ENCODE peak calls at places on chromosomes 6 and 20, in four cellular contexts. K is mammary epithelial cell, A is prostate gland, W is astrocyte of the cerebellum. Q is an unnamed sample.

GRCh38 chr20:58692579-58693225 is at the start of gene NPEPL1:
- DNase-seq in K (peak), A (peak), W (no peak), Q (peak)

GRCh38 chr6:3908961-3909360 is 59.8 kb downstream of the FAM50B start:
- DNase-seq in K (no peak), A (no peak), W (no peak), Q (no peak)

GRCh38 chr20:45833030-45833882 is at the start of gene SNX21:
- DNase-seq in K (peak), A (peak), W (peak), Q (peak)

GRCh38 chr6:30206152-30206551 is 7.1 kb downstream of the TRIM26 start:
- DNase-seq in K (no peak), A (no peak), W (no peak), Q (no peak)

GRCh38 chr6:152696543-152696942 is 1.2 kb upstream of the MYCT1 start:
- DNase-seq in K (peak), A (no peak), W (peak), Q (peak)

GRCh38 chr6:75202676-75203131 is 3.1 kb downstream of the COL12A1 start:
- DNase-seq in K (peak), A (no peak), W (no peak), Q (no peak)

GRCh38 chr20:16115891-16116577 is 457.2 kb downstream of the KIF16B start:
- DNase-seq in K (no peak), A (no peak), W (no peak), Q (no peak)

GRCh38 chr6:138869343-138869742 is 73.5 kb downstream of the ECT2L start:
- DNase-seq in K (no peak), A (no peak), W (no peak), Q (no peak)

GRCh38 chr20:61127311-61128044 is 124.6 kb upstream of the CDH4 start:
- DNase-seq in K (peak), A (no peak), W (no peak), Q (no peak)

GRCh38 chr6:159107451-159108260 is 61.5 kb upstream of the FNDC1 start:
- DNase-seq in K (no peak), A (no peak), W (no peak), Q (no peak)

GRCh38 chr6:104527761-104528415 is 331.8 kb downstream of the HACE1 start:
- DNase-seq in K (peak), A (peak), W (peak), Q (no peak)

GRCh38 chr6:30508890-30509736 is 19.8 kb downstream of the HLA-E start:
- DNase-seq in K (no peak), A (no peak), W (no peak), Q (no peak)

GRCh38 chr6:93416575-93417420 is 2.6 kb downstream of the EPHA7 start:
- DNase-seq in K (peak), A (peak), W (no peak), Q (no peak)

GRCh38 chr6:39416026-39416425 is 93.5 kb upstream of the KCNK16 start:
- DNase-seq in K (no peak), A (no peak), W (no peak), Q (no peak)

GRCh38 chr20:10239954-10240353 is 21.3 kb downstream of the SNAP25 start:
- DNase-seq in K (peak), A (peak), W (no peak), Q (no peak)

GRCh38 chr6:878179-878578 is 185.2 kb upstream of the EXOC2 start:
- DNase-seq in K (no peak), A (no peak), W (no peak), Q (no peak)

GRCh38 chr20:24672886-24673677 is 203.7 kb downstream of the SYNDIG1 start:
- DNase-seq in K (peak), A (no peak), W (peak), Q (peak)

GRCh38 chr6:37027036-37027720 is 21.7 kb downstream of the FGD2 start:
- DNase-seq in K (peak), A (no peak), W (no peak), Q (no peak)

GRCh38 chr6:111113731-111114438 is 26.6 kb downstream of the SLC16A10 start:
- DNase-seq in K (no peak), A (no peak), W (peak), Q (peak)

GRCh38 chr6:43678341-43678740 is 9.2 kb downstream of the MRPS18A start:
- DNase-seq in K (no peak), A (no peak), W (no peak), Q (no peak)

GRCh38 chr6:21955196-21955595 is 341.6 kb downstream of the PRL start:
- DNase-seq in K (no peak), A (no peak), W (no peak), Q (no peak)

GRCh38 chr20:5090191-5090590 is 29.6 kb downstream of the PCNA start:
- DNase-seq in K (no peak), A (no peak), W (no peak), Q (no peak)

GRCh38 chr6:298233-299049 is 6.2 kb downstream of the DUSP22 start:
- DNase-seq in K (no peak), A (no peak), W (no peak), Q (no peak)

GRCh38 chr6:106525111-106525884 is 104.0 kb downstream of the RTN4IP1 start:
- DNase-seq in K (peak), A (no peak), W (no peak), Q (no peak)

GRCh38 chr20:59013031-59013951 is 5.9 kb upstream of the TUBB1 start:
- DNase-seq in K (no peak), A (no peak), W (no peak), Q (no peak)

GRCh38 chr6:19613678-19614077 is 223.5 kb upstream of the ID4 start:
- DNase-seq in K (peak), A (no peak), W (no peak), Q (no peak)

GRCh38 chr6:35294308-35294945 is 3.2 kb upstream of the DEF6 start:
- DNase-seq in K (peak), A (peak), W (peak), Q (no peak)

GRCh38 chr20:17430515-17430914 is 100.7 kb downstream of the BFSP1 start:
- DNase-seq in K (no peak), A (no peak), W (no peak), Q (no peak)

GRCh38 chr6:38353310-38354032 is 286.3 kb downstream of the BTBD9 start:
- DNase-seq in K (no peak), A (no peak), W (no peak), Q (no peak)

GRCh38 chr20:24389686-24390085 is 79.7 kb upstream of the SYNDIG1 start:
- DNase-seq in K (no peak), A (no peak), W (no peak), Q (no peak)

GRCh38 chr6:27295301-27296079 is 16.6 kb downstream of the POM121L2 start:
- DNase-seq in K (peak), A (no peak), W (no peak), Q (peak)

GRCh38 chr20:12327205-12327604 is 409.5 kb downstream of the BTBD3 start:
- DNase-seq in K (no peak), A (no peak), W (no peak), Q (no peak)

GRCh38 chr20:51444472-51444871 is 98.0 kb downstream of the NFATC2 start:
- DNase-seq in K (no peak), A (no peak), W (no peak), Q (no peak)

GRCh38 chr6:106281661-106282060 is 43.9 kb downstream of the ATG5 start:
- DNase-seq in K (peak), A (no peak), W (no peak), Q (no peak)

GRCh38 chr20:46361386-46361785 is 45.0 kb downstream of the ELMO2 start:
- DNase-seq in K (no peak), A (no peak), W (no peak), Q (no peak)

GRCh38 chr6:3310710-3311109 is 52.0 kb downstream of the PSMG4 start:
- DNase-seq in K (peak), A (peak), W (no peak), Q (no peak)

GRCh38 chr20:35305682-35306556 is 13.7 kb upstream of the FAM83C start:
- DNase-seq in K (peak), A (no peak), W (peak), Q (peak)

GRCh38 chr20:35307666-35308653 is 15.7 kb upstream of the FAM83C start:
- DNase-seq in K (peak), A (peak), W (peak), Q (peak)

GRCh38 chr20:35304956-35305355 is 12.7 kb upstream of the FAM83C start:
- DNase-seq in K (no peak), A (no peak), W (no peak), Q (no peak)

GRCh38 chr20:35303735-35304431 is 11.7 kb upstream of the FAM83C start:
- DNase-seq in K (peak), A (peak), W (peak), Q (peak)

GRCh38 chr20:35306931-35307517 is 14.8 kb upstream of the FAM83C start:
- DNase-seq in K (peak), A (no peak), W (peak), Q (peak)
- TF ChIP-seq CTCF in K (peak), A (peak), W (peak), Q (peak)

GRCh38 chr6:34062815-34063214 is 83.1 kb downstream of the GRM4 start:
- DNase-seq in K (no peak), A (no peak), W (no peak), Q (no peak)
- TF ChIP-seq CTCF in K (no peak), A (no peak), W (peak), Q (peak)

GRCh38 chr20:2655331-2656116 is 3.1 kb downstream of the NOP56 start:
- DNase-seq in K (no peak), A (no peak), W (no peak), Q (no peak)

GRCh38 chr20:2656471-2657117 is 4.2 kb downstream of the NOP56 start:
- DNase-seq in K (no peak), A (no peak), W (no peak), Q (no peak)

GRCh38 chr20:2657674-2658073 is 5.2 kb downstream of the NOP56 start:
- DNase-seq in K (no peak), A (no peak), W (no peak), Q (no peak)

GRCh38 chr20:2658414-2659354 is 5.3 kb downstream of the IDH3B start:
- DNase-seq in K (no peak), A (no peak), W (no peak), Q (no peak)

DNA sequence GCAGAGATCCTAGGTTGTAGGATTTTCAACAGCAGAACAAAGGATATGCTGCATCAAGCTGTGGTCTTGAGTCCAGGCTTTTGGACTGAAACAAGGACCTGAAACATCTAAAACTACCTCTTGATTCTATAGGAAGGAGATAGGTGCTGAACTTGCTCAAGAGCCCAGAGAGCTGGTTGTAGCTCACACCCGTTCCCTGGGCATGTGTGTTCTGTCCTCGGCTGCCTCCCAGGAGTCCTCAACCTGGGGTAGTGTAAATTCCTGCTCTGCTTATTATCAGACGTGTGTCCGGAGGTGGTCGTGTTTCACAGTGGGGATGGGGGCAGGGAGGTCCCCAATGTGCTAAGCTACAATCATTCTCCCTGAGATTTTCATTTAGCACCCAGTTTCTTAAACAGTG is 4.8 kb downstream of the NOP56 start:
- DNase-seq in K (no peak), A (no peak), W (no peak), Q (no peak)
- TF ChIP-seq CTCF in K (no peak), A (no peak), W (no peak), Q (no peak)

GRCh38 chr20:1595333-1595732 is 24.5 kb downstream of the SIRPB1 start:
- DNase-seq in K (no peak), A (no peak), W (no peak), Q (no peak)
- TF ChIP-seq CTCF in K (no peak), A (no peak), W (no peak), Q (no peak)

GRCh38 chr20:3505148-3505547 is 34.3 kb downstream of the ATRN start:
- DNase-seq in K (no peak), A (no peak), W (no peak), Q (no peak)

GRCh38 chr20:3514012-3514642 is 43.3 kb downstream of the ATRN start:
- DNase-seq in K (no peak), A (no peak), W (no peak), Q (no peak)

GRCh38 chr20:3510110-3510509 is 39.3 kb downstream of the ATRN start:
- DNase-seq in K (no peak), A (no peak), W (no peak), Q (no peak)

DNA sequence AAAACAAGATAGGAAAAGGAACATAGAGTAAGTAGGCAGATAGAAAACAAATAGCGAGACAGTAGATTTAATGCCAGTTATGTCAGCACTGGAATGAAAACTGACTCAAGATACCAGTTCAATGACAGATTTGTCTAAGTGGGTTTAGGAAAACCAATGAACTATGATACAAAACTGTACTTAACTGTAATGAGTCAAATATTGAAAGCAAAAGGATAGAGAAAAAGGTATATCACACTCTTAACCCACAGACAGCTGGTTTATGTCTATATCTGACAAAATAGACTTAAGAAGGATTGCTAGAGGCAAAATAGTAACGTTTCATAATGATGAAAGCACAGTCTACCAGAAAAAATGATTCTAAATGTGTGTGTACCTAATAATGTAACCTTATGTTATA is 38.2 kb downstream of the ATRN start:
- DNase-seq in K (no peak), A (no peak), W (no peak), Q (no peak)
- TF ChIP-seq CTCF in K (no peak), A (no peak), W (no peak), Q (no peak)

GRCh38 chr6:144007779-144008500 is at the start of gene PLAGL1:
- DNase-seq in K (peak), A (peak), W (no peak), Q (no peak)

GRCh38 chr6:144012534-144012933 is 4.5 kb upstream of the PLAGL1 start:
- DNase-seq in K (peak), A (no peak), W (no peak), Q (no peak)

GRCh38 chr6:144008501-144009245 is 614 bp upstream of the PLAGL1 start:
- DNase-seq in K (no peak), A (no peak), W (no peak), Q (no peak)

GRCh38 chr6:144017167-144018094 is 9.4 kb upstream of the PLAGL1 start:
- DNase-seq in K (no peak), A (no peak), W (no peak), Q (no peak)

GRCh38 chr6:144013486-144013909 is 5.4 kb upstream of the PLAGL1 start:
- DNase-seq in K (peak), A (peak), W (peak), Q (no peak)
- TF ChIP-seq CTCF in K (peak), A (peak), W (peak), Q (peak)

GRCh38 chr6:99349620-99350141 is at the start of gene FAXC:
- DNase-seq in K (peak), A (peak), W (no peak), Q (no peak)
- TF ChIP-seq CTCF in K (peak), A (peak), W (peak), Q (peak)

GRCh38 chr6:117191009-117191408 is 74.3 kb upstream of the VGLL2 start:
- DNase-seq in K (no peak), A (no peak), W (no peak), Q (no peak)

GRCh38 chr6:117191448-117191847 is 73.9 kb upstream of the VGLL2 start:
- DNase-seq in K (no peak), A (no peak), W (no peak), Q (no peak)

GRCh38 chr6:117188627-117189201 is 76.6 kb upstream of the VGLL2 start:
- DNase-seq in K (no peak), A (no peak), W (no peak), Q (no peak)
- TF ChIP-seq CTCF in K (peak), A (peak), W (peak), Q (peak)

Q was measured in retinal pigment epithelial cell.